ENCODE peak calls at places on chromosome 9, in nine cellular contexts. X, C, G, B, S, T, I, H and N are unnamed samples.

GRCh38 chr9:16205455-16205854 is 652.6 kb downstream of the CCDC171 start:
- DNase-seq in X (no peak), C (no peak), G (no peak), B (no peak), S (no peak), T (no peak), I (no peak), H (no peak), N (no peak)

GRCh38 chr9:69599232-69599971 is 72.8 kb downstream of the APBA1 start:
- DNase-seq in X (no peak), C (no peak), G (no peak), B (no peak), S (no peak), T (no peak), I (no peak), H (no peak), N (no peak)

GRCh38 chr9:8883313-8883712 is 1083.7 kb upstream of the DMAC1 start:
- DNase-seq in X (no peak), C (no peak), G (no peak), B (no peak), S (no peak), T (no peak), I (no peak), H (no peak), N (no peak)

GRCh38 chr9:41229408-41230401 is 40.6 kb upstream of the ZNG1F start:
- DNase-seq in X (no peak), C (peak), G (no peak), B (no peak), S (peak), T (no peak), I (no peak), H (no peak), N (no peak)

GRCh38 chr9:136203406-136204085 is 1.4 kb downstream of the LHX3 start:
- DNase-seq in X (no peak), C (no peak), G (no peak), B (no peak), S (no peak), T (no peak), I (no peak), H (no peak), N (no peak)

GRCh38 chr9:84493284-84493947 is 152.9 kb upstream of the SLC28A3 start:
- DNase-seq in X (no peak), C (no peak), G (peak), B (no peak), S (no peak), T (no peak), I (no peak), H (no peak), N (no peak)

GRCh38 chr9:126420643-126421564 is 94.3 kb downstream of the MVB12B start:
- DNase-seq in X (peak), C (no peak), G (no peak), B (no peak), S (peak), T (no peak), I (peak), H (no peak), N (no peak)

GRCh38 chr9:100379862-100380261 is 27.1 kb upstream of the TEX10 start:
- DNase-seq in X (peak), C (no peak), G (no peak), B (peak), S (peak), T (no peak), I (no peak), H (no peak), N (no peak)

GRCh38 chr9:76630916-76631315 is 133.3 kb upstream of the PCA3 start:
- DNase-seq in X (no peak), C (no peak), G (no peak), B (no peak), S (no peak), T (no peak), I (no peak), H (no peak), N (no peak)

GRCh38 chr9:122846371-122847060 is 18.1 kb upstream of the PDCL start:
- DNase-seq in X (no peak), C (no peak), G (no peak), B (no peak), S (no peak), T (no peak), I (no peak), H (no peak), N (no peak)

GRCh38 chr9:4985376-4986266 is 549 bp downstream of the JAK2 start:
- DNase-seq in X (no peak), C (no peak), G (peak), B (peak), S (peak), T (no peak), I (no peak), H (peak), N (no peak)

GRCh38 chr9:33287087-33287490 is 3.2 kb upstream of the NFX1 start:
- DNase-seq in X (peak), C (no peak), G (no peak), B (peak), S (peak), T (no peak), I (peak), H (no peak), N (no peak)

GRCh38 chr9:114888599-114888998 is 41.8 kb downstream of the TNFSF8 start:
- DNase-seq in X (no peak), C (no peak), G (no peak), B (no peak), S (no peak), T (no peak), I (no peak), H (no peak), N (no peak)

GRCh38 chr9:135320943-135321342 is 158.6 kb upstream of the PPP1R26 start:
- DNase-seq in X (no peak), C (no peak), G (no peak), B (no peak), S (no peak), T (no peak), I (no peak), H (no peak), N (no peak)

GRCh38 chr9:91789941-91790340 is 160.1 kb downstream of the ROR2 start:
- DNase-seq in X (no peak), C (peak), G (no peak), B (no peak), S (no peak), T (no peak), I (no peak), H (no peak), N (no peak)